ENCODE peak calls at places on chromosome 17, in eight cellular contexts. D is Jurkat, Clone E6-1; X is activated T-helper 9 cell treated with anti-CD3 and anti-CD28 coated beads, Interleukin-2, amount 50 U/mL, for 16 hours; Z is stimulated activated CD4-positive, alpha-beta T cell treated with anti-CD3 and anti-CD28 coated beads, Interleukin-1b, Interleukin-23, amount 100 ng/mL, for 24 hours; I is NCI-H1105; L is stimulated activated CD8-positive, alpha-beta memory T cell treated with anti-CD3 and anti-CD28 coated beads, Interleukin-7, amount 100 ng/mL, for 1 hour; J is HT1080; Y is cerebellar nuclear complex. V is an unnamed sample.

GRCh38 chr17:14427914-14428639 is 127.2 kb downstream of the HS3ST3B1 start:
- DNase-seq in D (peak; percentile 91), X (no peak), Z (peak; percentile 24), I (no peak), L (peak; percentile 20), J (no peak), Y (no peak), V (no peak)

GRCh38 chr17:6120351-6120750 is 50.2 kb downstream of the WSCD1 start:
- DNase-seq in D (no peak), X (no peak), Z (no peak), I (no peak), L (no peak), J (no peak), Y (no peak), V (no peak)

GRCh38 chr17:67606471-67606870 is 111.3 kb upstream of the NOL11 start:
- DNase-seq in D (no peak), X (no peak), Z (no peak), I (peak; percentile 45), L (no peak), J (no peak), Y (no peak), V (no peak)

GRCh38 chr17:81933178-81933699 is 3.9 kb downstream of the PYCR1 start:
- DNase-seq in D (no peak), X (no peak), Z (no peak), I (no peak), L (no peak), J (no peak), Y (no peak), V (no peak)

GRCh38 chr17:16942141-16943031 is 29.5 kb downstream of the TNFRSF13B start:
- DNase-seq in D (no peak), X (no peak), Z (no peak), I (no peak), L (no peak), J (no peak), Y (no peak), V (no peak)

GRCh38 chr17:77995146-77995852 is 36.8 kb downstream of the TNRC6C start:
- DNase-seq in D (peak; percentile 11), X (no peak), Z (no peak), I (no peak), L (no peak), J (no peak), Y (no peak), V (no peak)

GRCh38 chr17:27951872-27952271 is 58.7 kb upstream of the LYRM9 start:
- DNase-seq in D (no peak), X (no peak), Z (no peak), I (no peak), L (no peak), J (no peak), Y (no peak), V (no peak)

GRCh38 chr17:82023447-82024241 is 539 bp downstream of the LRRC45 start:
- DNase-seq in D (no peak), X (no peak), Z (peak; percentile 20), I (no peak), L (no peak), J (no peak), Y (no peak), V (no peak)

GRCh38 chr17:6455321-6455705 is 11.1 kb downstream of the PIMREG start:
- DNase-seq in D (peak; percentile 32), X (no peak), Z (no peak), I (no peak), L (no peak), J (no peak), Y (no peak), V (peak; percentile 73)

V was measured in H1.